ENCODE peak calls at places on chromosomes 16 and 17, in four cellular contexts. O, U, D and W are unnamed samples.
A peak's percentile ranks its signal among the peaks of the same experiment; 100 is the strongest.

GRCh38 chr16:51524555-51525373 is 373.7 kb upstream of the SALL1 start:
- DNase-seq in O (no peak), D (no peak), U (no peak), W (no peak)

GRCh38 chr17:63437287-63438091 is 8.6 kb downstream of the CYB561 start:
- DNase-seq in O (no peak), D (no peak), U (no peak), W (no peak)

GRCh38 chr16:28951410-28951943 is 740 bp downstream of the NFATC2IP start:
- DNase-seq in U (peak; percentile 74), D (no peak), O (no peak), W (no peak)

GRCh38 chr17:59221159-59221847 is 992 bp downstream of the GDPD1 start:
- DNase-seq in U (no peak), D (peak; percentile 18), O (no peak), W (peak; percentile 63)

GRCh38 chr17:82882715-82883446 is 43.1 kb upstream of the ZNF750 start:
- DNase-seq in D (peak; percentile 67), O (no peak), U (peak; percentile 70), W (peak; percentile 89)

GRCh38 chr17:50861822-50862528 is 4.2 kb downstream of the TOB1 start:
- DNase-seq in O (no peak), U (no peak), D (no peak), W (no peak)

GRCh38 chr16:31181102-31181830 is 1.3 kb downstream of the FUS start:
- DNase-seq in O (peak; percentile 63), D (peak; percentile 31), U (peak; percentile 38), W (peak; percentile 71)

GRCh38 chr17:30376621-30377452 is 1.9 kb upstream of the CPD start:
- DNase-seq in D (no peak), O (no peak), U (no peak), W (peak; percentile 70)

GRCh38 chr17:17907469-17907868 is 64.7 kb downstream of the TOM1L2 start:
- DNase-seq in O (no peak), D (no peak), U (no peak), W (peak; percentile 3)

GRCh38 chr16:3578610-3579551 is 1.7 kb upstream of the NLRC3 start:
- DNase-seq in O (no peak), D (peak; percentile 83), U (peak; percentile 62), W (no peak)

GRCh38 chr17:60554377-60554788 is 28.3 kb upstream of the APPBP2 start:
- DNase-seq in D (no peak), U (no peak), O (no peak), W (peak; percentile 75)

GRCh38 chr16:81608515-81609209 is 164.1 kb downstream of the CMIP start:
- DNase-seq in U (no peak), O (peak; percentile 85), D (peak; percentile 40), W (no peak)
- H3K36me3 ChIP-seq in U (no peaks in the 10 kb centered on the region), O (peaks cover 6% of the 10 kb centered on the region), D (no peaks in the 10 kb centered on the region), W (no peaks in the 10 kb centered on the region)

DNA sequence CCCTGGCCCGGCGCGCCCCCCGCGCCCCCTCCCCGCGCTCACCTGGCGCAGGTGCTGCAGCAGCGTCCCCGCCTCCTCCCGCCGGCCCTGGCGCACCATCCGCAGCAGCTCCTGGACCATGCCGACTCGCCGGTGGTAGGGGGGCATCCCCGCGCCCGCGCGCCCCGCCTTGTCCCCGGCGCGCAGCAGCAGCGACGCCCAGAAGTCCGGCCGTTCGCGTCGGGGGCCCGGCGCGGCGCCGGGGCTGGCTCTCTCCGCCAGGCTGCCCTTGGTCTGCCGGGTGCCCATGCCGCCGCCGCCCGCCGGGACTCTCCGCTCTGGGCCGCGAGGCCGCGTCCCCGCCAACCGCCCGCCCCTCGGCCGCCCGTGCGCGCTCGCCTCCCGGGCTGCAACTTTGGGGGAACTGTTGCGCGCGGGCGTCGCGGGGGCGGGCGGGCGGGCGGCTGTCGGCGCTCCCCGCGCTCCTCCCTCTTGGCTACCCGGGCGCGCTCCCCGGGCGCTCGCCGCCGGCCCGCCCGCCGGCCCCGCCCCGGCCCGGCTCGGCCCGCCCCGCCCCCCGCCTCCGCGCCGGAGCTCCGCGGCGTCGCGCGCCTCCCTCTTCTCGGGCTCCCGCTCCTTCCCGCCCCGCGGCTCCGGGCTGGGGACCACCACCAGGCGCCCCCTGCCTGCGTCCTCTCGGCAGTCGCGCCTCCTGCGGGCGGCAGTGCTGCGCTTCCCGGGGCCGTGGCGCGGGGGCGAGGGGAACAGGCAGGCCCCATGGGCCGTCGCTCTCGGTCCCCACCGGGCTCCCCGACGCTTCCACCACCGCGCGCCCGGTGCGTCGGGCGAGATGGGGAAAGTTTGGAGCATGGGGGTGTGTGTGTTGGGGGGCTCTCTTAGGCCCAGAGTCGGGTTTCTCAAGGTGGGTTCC is at the start of gene LRRC75A:
- DNase-seq in U (peak; percentile 57), O (no peak), D (peak; percentile 21), W (peak; percentile 80)
- TF ChIP-seq CTCF in U (no peak), O (no peak), D (no peak), W (no peak)

GRCh38 chr17:41792835-41793748 is 6.6 kb upstream of the JUP start:
- DNase-seq in D (no peak), U (peak; percentile 81), O (peak; percentile 76), W (peak; percentile 80)
- H3K4me3 ChIP-seq in D (peak overlapping the region; percentile 28), U (no peak overlapping the region), O (peak overlapping the region; percentile 31), W (no peak overlapping the region)

GRCh38 chr16:22307838-22308237 is 10.6 kb downstream of the POLR3E start:
- DNase-seq in O (no peak), U (no peak), D (no peak), W (no peak)

GRCh38 chr16:22302776-22303363 is 5.7 kb downstream of the POLR3E start:
- DNase-seq in D (no peak), U (no peak), O (no peak), W (no peak)

GRCh38 chr16:22300427-22301071 is 3.3 kb downstream of the POLR3E start:
- DNase-seq in U (peak; percentile 66), D (peak; percentile 29), O (no peak), W (no peak)

GRCh38 chr16:22306788-22307187 is 9.6 kb downstream of the POLR3E start:
- DNase-seq in D (no peak), O (no peak), U (no peak), W (no peak)

DNA sequence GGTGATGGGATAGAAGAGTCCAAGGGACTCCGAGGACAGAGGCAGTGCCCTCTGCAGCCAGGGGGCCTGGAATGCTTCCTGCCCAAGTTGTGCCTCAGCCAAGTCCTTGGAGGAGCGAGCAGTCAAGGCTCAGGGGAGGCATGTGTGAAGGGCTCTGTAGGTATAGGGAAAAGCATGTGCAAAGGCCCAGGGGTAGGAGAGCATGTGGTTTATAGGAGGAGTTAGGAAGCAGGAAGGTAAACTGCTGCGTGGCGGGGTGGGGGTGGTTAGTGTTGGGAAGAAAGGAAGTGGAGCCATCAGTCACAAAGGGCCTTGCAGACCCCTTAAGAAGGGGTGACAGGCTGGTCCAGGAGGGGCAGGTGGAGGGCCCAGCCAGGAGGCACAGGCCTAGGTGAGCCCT is 7.2 kb downstream of the POLR3E start:
- DNase-seq in D (no peak), O (no peak), U (no peak), W (no peak)
- H3K36me3 ChIP-seq in D (no peaks in the 10 kb centered on the region), O (peaks cover 66% of the 10 kb centered on the region), U (peaks cover 18% of the 10 kb centered on the region), W (peaks cover 60% of the 10 kb centered on the region)

GRCh38 chr17:14152726-14153125 is 83.4 kb downstream of the COX10 start:
- DNase-seq in U (no peak), O (no peak), D (no peak), W (no peak)
- TF ChIP-seq CTCF in U (no peak), O (no peak), D (no peak), W (no peak)

GRCh38 chr16:23840310-23840709 is 4.5 kb downstream of the PRKCB start:
- DNase-seq in D (no peak), O (no peak), U (no peak), W (no peak)
- H3K4me3 ChIP-seq in D (no peak overlapping the region), O (no peak overlapping the region), U (no peak overlapping the region), W (no peak overlapping the region)